ENCODE peak calls at places on chromosome 18, in seven cellular contexts. G, Q, P, W, Z, O and J are unnamed samples.

GRCh38 chr18:70426818-70427217 is 138.0 kb downstream of the SOCS6 start:
- DNase-seq in G (no peak), Q (no peak), P (no peak), W (no peak), Z (no peak), O (no peak), J (no peak)

GRCh38 chr18:23229472-23229871 is 94.2 kb downstream of the CABLES1 start:
- DNase-seq in G (peak; percentile 54), Q (peak; percentile 72), P (no peak), W (peak; percentile 75), Z (peak; percentile 50), O (no peak), J (no peak)

GRCh38 chr18:79371536-79372210 is 24.1 kb upstream of the NFATC1 start:
- DNase-seq in G (no peak), Q (no peak), P (no peak), W (no peak), Z (no peak), O (no peak), J (peak; percentile 56)

GRCh38 chr18:23684515-23685197 is 4.6 kb upstream of the LAMA3 start:
- DNase-seq in G (peak; percentile 58), Q (peak; percentile 40), P (no peak), W (peak; percentile 70), Z (peak; percentile 72), O (no peak), J (no peak)

GRCh38 chr18:44599409-44599808 is 81.3 kb upstream of the SETBP1 start:
- DNase-seq in G (peak; percentile 54), Q (peak; percentile 16), P (no peak), W (no peak), Z (peak; percentile 65), O (no peak), J (no peak)

GRCh38 chr18:24497052-24497754 is 36.8 kb downstream of the HRH4 start:
- DNase-seq in G (peak; percentile 68), Q (peak; percentile 26), P (no peak), W (peak; percentile 58), Z (peak; percentile 74), O (no peak), J (no peak)

GRCh38 chr18:24799176-24799575 is 338.7 kb downstream of the HRH4 start:
- DNase-seq in G (no peak), Q (no peak), P (no peak), W (no peak), Z (peak; percentile 8), O (peak; percentile 6), J (no peak)

GRCh38 chr18:45168883-45169585 is 446.2 kb upstream of the SLC14A2 start:
- DNase-seq in G (peak; percentile 98), Q (peak; percentile 67), P (no peak), W (peak; percentile 85), Z (peak; percentile 77), O (peak; percentile 2), J (no peak)

GRCh38 chr18:44986933-44987332 is 306.2 kb downstream of the SETBP1 start:
- DNase-seq in G (peak; percentile 14), Q (peak; percentile 17), P (no peak), W (peak; percentile 21), Z (no peak), O (peak; percentile 10), J (no peak)

GRCh38 chr18:45783097-45784075 is 42.1 kb upstream of the SIGLEC15 start:
- DNase-seq in G (no peak), Q (peak; percentile 59), P (no peak), W (peak; percentile 55), Z (peak; percentile 73), O (no peak), J (no peak)

GRCh38 chr18:32674491-32674890 is 98.3 kb downstream of the KLHL14 start:
- DNase-seq in G (peak; percentile 10), Q (no peak), P (no peak), W (no peak), Z (no peak), O (peak; percentile 10), J (no peak)

GRCh38 chr18:23890589-23890988 is 124.0 kb upstream of the TTC39C start:
- DNase-seq in G (peak; percentile 52), Q (peak; percentile 42), P (no peak), W (peak; percentile 46), Z (peak; percentile 81), O (no peak), J (no peak)

GRCh38 chr18:48477353-48477752 is 61.5 kb upstream of the CTIF start:
- DNase-seq in G (no peak), Q (peak; percentile 26), P (no peak), W (no peak), Z (no peak), O (no peak), J (no peak)

GRCh38 chr18:57660961-57661360 is 39.3 kb upstream of the NARS1 start:
- DNase-seq in G (peak; percentile 66), Q (peak; percentile 75), P (no peak), W (peak; percentile 73), Z (peak; percentile 58), O (peak; percentile 48), J (no peak)
- TF ChIP-seq CTCF in G (no peak), Q (no peak), P (no peak), W (no peak), Z (no peak), O (no peak), J (no peak)

DNA sequence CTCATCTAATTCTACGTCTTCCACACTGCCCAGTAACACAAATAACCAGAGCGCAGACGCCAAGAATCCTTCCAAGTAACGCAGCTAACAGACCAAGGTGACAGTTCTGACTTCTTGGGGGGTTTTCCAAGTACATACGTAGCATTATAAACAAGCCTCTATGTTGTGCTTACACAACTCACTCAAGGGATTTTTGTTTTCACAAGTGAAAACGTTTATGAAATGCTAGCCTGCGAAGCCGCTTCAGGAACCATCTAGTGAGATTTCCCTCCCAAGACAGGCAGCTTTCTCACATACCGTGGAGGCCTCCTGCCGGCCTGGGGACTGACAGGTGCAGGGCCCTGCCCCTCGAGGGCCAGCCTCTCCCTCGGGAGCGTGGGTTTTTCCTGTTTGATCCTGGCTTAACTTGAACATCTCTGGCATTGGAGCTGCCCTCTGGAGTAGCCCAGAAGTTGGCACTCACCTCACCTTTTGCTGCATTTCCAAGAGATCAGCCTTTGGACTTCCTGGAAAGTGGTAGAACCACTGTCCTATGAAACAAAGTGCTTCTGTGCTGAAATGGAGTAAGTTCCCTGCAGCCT is 151.1 kb downstream of the MBP start:
- DNase-seq in G (no peak), Q (no peak), P (no peak), W (no peak), Z (no peak), O (no peak), J (peak; percentile 74)
- TF ChIP-seq CTCF in G (no peak), Q (no peak), P (no peak), W (no peak), Z (no peak), O (no peak), J (peak; percentile 2)

DNA sequence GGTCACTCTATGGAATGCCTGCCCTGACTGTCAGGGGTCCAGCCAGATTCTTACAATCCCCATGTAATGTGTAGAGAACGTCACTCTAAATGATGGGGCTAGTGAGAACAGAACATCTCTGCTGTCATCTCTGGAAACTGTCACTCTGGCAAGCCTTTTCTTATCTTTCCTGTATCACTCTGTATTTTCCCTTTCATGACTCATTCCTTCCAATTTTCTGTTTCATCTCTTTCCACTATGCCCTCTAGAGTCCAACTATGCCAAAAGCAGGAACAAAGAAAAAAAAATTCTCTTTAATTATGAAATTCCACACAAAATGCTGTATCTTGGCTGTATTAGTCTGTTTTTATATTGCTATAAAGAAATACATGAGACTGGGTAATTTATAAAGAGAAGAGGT is 608.8 kb downstream of the ADCYAP1 start:
- DNase-seq in G (no peak), Q (peak; percentile 8), P (no peak), W (no peak), Z (peak; percentile 0), O (no peak), J (no peak)
- TF ChIP-seq CTCF in G (no peak), Q (peak; percentile 25), P (no peak), W (no peak), Z (no peak), O (no peak), J (no peak)

DNA sequence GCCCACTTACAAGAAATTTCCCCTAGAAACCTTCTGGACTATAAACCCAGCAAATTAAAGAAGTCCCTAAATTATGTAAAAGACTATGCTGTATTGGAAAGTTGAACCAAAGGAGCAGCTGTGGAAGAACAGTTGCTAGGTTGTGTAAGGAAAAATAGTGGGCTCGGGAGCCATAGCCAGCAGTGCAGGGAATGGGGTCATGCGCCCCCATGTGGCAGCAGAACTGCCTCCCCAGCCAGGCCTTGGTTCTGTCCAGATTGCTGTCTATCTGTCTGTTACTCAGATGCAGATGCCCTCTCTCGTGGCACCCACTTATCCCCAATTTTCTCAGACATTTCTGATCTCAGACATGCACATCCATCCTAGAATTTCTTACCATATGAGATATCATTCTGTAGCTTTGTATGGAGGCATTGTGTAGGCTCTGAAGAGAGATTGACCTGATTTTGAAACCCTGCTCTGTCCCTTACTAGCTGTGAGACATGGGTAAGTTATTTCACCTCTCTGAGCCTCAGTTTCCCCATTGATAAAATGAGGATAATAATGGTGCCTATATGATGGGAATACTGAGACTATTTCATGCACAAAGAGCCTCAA is 258.3 kb downstream of the SS18 start:
- DNase-seq in G (peak; percentile 68), Q (peak; percentile 65), P (no peak), W (peak; percentile 54), Z (peak; percentile 88), O (peak; percentile 33), J (peak; percentile 39)
- TF ChIP-seq CTCF in G (peak; percentile 93), Q (peak; percentile 92), P (no peak), W (peak; percentile 75), Z (peak; percentile 94), O (peak; percentile 91), J (peak; percentile 87)

GRCh38 chr18:3451989-3452749 is 2.2 kb downstream of the TGIF1 start:
- DNase-seq in G (peak; percentile 64), Q (peak; percentile 81), P (peak; percentile 40), W (peak; percentile 74), Z (peak; percentile 65), O (peak; percentile 54), J (no peak)
- TF ChIP-seq CTCF in G (no peak), Q (no peak), P (no peak), W (no peak), Z (no peak), O (no peak), J (no peak)